ENCODE peak calls at places on chromosomes 12 and 14, in four cellular contexts. Y is GM23338, O is lung, Z is IMR-90. K is an unnamed sample.

GRCh38 chr12:10849425-10849878 is at the start of gene PRR4:
- DNase-seq in Y (no peak), O (no peak), Z (no peak), K (no peak)

GRCh38 chr12:49342914-49343731 is 3.6 kb upstream of the DNAJC22 start:
- DNase-seq in Y (peak; percentile 46), O (no peak), Z (no peak), K (no peak)

GRCh38 chr12:72057330-72057911 is 118.8 kb downstream of the TPH2 start:
- DNase-seq in Y (no peak), O (no peak), Z (no peak), K (no peak)

GRCh38 chr12:53561590-53561953 is 54.3 kb upstream of the NPFF start:
- DNase-seq in Y (no peak), O (no peak), Z (peak; percentile 92), K (no peak)

GRCh38 chr14:92692822-92693226 is 55.6 kb downstream of the LGMN start:
- DNase-seq in Y (no peak), O (peak; percentile 82), Z (peak; percentile 29), K (peak; percentile 67)

GRCh38 chr14:68685419-68686211 is 107.3 kb downstream of the ZFP36L1 start:
- DNase-seq in Y (no peak), O (no peak), Z (peak; percentile 84), K (peak; percentile 57)

GRCh38 chr14:90968025-90968424 is 92.4 kb downstream of the RPS6KA5 start:
- DNase-seq in Y (no peak), O (no peak), Z (no peak), K (no peak)

GRCh38 chr12:78530065-78530765 is 334.4 kb upstream of the SYT1 start:
- DNase-seq in Y (peak; percentile 21), O (no peak), Z (peak; percentile 38), K (no peak)

GRCh38 chr14:74333909-74334308 is 14.4 kb upstream of the VRTN start:
- DNase-seq in Y (no peak), O (no peak), Z (peak; percentile 85), K (no peak)

GRCh38 chr12:132204064-132204821 is 60.0 kb downstream of the NOC4L start:
- DNase-seq in Y (no peak), O (no peak), Z (no peak), K (no peak)

GRCh38 chr14:68628605-68629310 is 164.1 kb downstream of the ZFP36L1 start:
- DNase-seq in Y (peak; percentile 54), O (peak; percentile 62), Z (no peak), K (peak; percentile 60)

GRCh38 chr12:14613718-14614117 is 46.0 kb upstream of the PLBD1 start:
- DNase-seq in Y (no peak), O (no peak), Z (no peak), K (no peak)

GRCh38 chr12:123099556-123100192 is 51.2 kb downstream of the PITPNM2 start:
- DNase-seq in Y (no peak), O (no peak), Z (no peak), K (no peak)

GRCh38 chr12:111773801-111774551 is 7.2 kb downstream of the ALDH2 start:
- DNase-seq in Y (no peak), O (peak; percentile 83), Z (peak; percentile 97), K (peak; percentile 85)

GRCh38 chr14:80390911-80391310 is 179.6 kb upstream of the DIO2 start:
- DNase-seq in Y (peak; percentile 57), O (no peak), Z (peak; percentile 51), K (no peak)

GRCh38 chr12:48696626-48697025 is 14.6 kb upstream of the KANSL2 start:
- DNase-seq in Y (no peak), O (no peak), Z (no peak), K (no peak)

GRCh38 chr14:75220097-75220496 is 43.7 kb upstream of the TMED10 start:
- DNase-seq in Y (no peak), O (no peak), Z (no peak), K (no peak)

GRCh38 chr12:121786441-121786825 is 7.1 kb downstream of the RHOF start:
- DNase-seq in Y (no peak), O (peak; percentile 89), Z (peak; percentile 94), K (peak; percentile 88)

GRCh38 chr12:51693569-51693968 is 102.5 kb downstream of the SCN8A start:
- DNase-seq in Y (no peak), O (no peak), Z (no peak), K (no peak)

GRCh38 chr12:59494617-59495016 is 101.2 kb upstream of the SLC16A7 start:
- DNase-seq in Y (no peak), O (no peak), Z (no peak), K (no peak)

GRCh38 chr12:103955811-103956514 is 9.7 kb upstream of the TDG start:
- DNase-seq in Y (no peak), O (no peak), Z (peak; percentile 58), K (no peak)

GRCh38 chr12:8603858-8604257 is 8.8 kb downstream of the AICDA start:
- DNase-seq in Y (peak; percentile 51), O (no peak), Z (no peak), K (no peak)

GRCh38 chr12:132356686-132357622 is 27.6 kb upstream of the GALNT9 start:
- DNase-seq in Y (no peak), O (no peak), Z (peak; percentile 16), K (peak; percentile 47)

GRCh38 chr14:58166005-58166983 is 14.3 kb upstream of the ARMH4 start:
- DNase-seq in Y (peak; percentile 96), O (peak; percentile 85), Z (peak; percentile 78), K (peak; percentile 85)
- H3K27ac ChIP-seq in Y (no peak overlapping the region), O (no peak overlapping the region), Z (no peak overlapping the region), K (no peak overlapping the region)

GRCh38 chr12:118525216-118525615 is 148.9 kb downstream of the SUDS3 start:
- DNase-seq in Y (no peak), O (no peak), Z (no peak), K (no peak)
- H3K27ac ChIP-seq in Y (no peak overlapping the region), O (no peak overlapping the region), Z (no peak overlapping the region), K (no peak overlapping the region)

DNA sequence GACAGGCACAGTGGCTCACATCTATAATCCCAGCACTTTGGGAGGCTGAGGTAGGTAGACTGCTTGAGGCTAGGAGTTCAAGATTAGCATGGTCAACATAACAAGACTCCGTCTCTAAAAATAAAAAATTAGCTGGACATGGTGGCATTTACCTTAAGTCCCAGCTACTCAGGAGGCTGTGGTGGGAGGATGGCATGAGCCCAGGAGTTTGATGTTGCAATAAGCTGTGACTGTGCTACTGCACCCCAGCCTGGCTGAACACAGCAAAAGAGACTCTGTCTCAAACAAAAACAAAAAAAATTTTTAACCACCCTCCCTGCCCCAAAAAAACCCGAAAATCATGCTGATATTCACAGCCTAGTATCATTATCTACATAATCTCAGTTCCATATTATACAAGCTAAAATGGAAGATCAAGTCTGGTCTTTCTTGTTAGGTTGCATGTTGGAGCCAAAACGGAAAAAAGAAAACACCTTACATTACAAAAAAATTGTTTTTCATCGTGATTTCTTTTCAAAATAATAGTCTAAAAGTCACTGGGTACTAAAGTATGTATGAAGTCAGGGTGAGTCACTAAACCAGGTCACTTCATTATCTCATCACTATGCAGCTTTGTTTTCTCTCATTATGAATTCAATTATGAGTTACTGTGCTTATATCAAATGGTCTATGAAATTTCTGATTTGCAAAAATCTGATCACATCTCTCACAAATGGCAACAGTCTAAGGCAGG is 13.8 kb downstream of the GXYLT1 start:
- DNase-seq in Y (no peak), O (peak; percentile 36), Z (peak; percentile 64), K (no peak)
- H3K27ac ChIP-seq in Y (no peak overlapping the region), O (no peak overlapping the region), Z (no peak overlapping the region), K (no peak overlapping the region)

GRCh38 chr12:93857917-93858513 is 180.8 kb downstream of the CRADD start:
- DNase-seq in Y (no peak), O (no peak), Z (no peak), K (no peak)
- H3K27ac ChIP-seq in Y (no peak overlapping the region), O (no peak overlapping the region), Z (no peak overlapping the region), K (no peak overlapping the region)

K was measured in transverse colon.